ENCODE peak calls at places on chromosomes 16 and 17, in nine cellular contexts. X is transverse colon, B is A549, W is HCT116, K is stomach, H is breast epithelium, D is uterus, L is GM12892, Q is IMR-90. C is an unnamed sample.

GRCh38 chr17:18974407-18975149 is 22.6 kb downstream of the SLC5A10 start:
- DNase-seq in X (no peak), B (no peak), W (no peak), K (no peak), H (no peak), D (no peak), L (no peak), Q (peak), C (no peak)

GRCh38 chr17:44097110-44097810 is 26.2 kb downstream of the HDAC5 start:
- DNase-seq in X (no peak), B (no peak), W (no peak), K (peak), H (no peak), D (no peak), L (no peak), Q (peak), C (peak)

GRCh38 chr16:23597003-23597756 is 1.1 kb upstream of the NDUFAB1 start:
- DNase-seq in X (peak), B (peak), W (peak), K (no peak), H (no peak), D (no peak), L (no peak), Q (no peak), C (peak)

GRCh38 chr16:67311607-67312449 is 14.7 kb downstream of the KCTD19 start:
- DNase-seq in X (no peak), B (peak), W (peak), K (no peak), H (no peak), D (peak), L (no peak), Q (peak), C (peak)

GRCh38 chr16:12094537-12095265 is 118.2 kb downstream of the SNX29 start:
- DNase-seq in X (no peak), B (no peak), W (no peak), K (no peak), H (no peak), D (no peak), L (no peak), Q (no peak), C (no peak)

GRCh38 chr17:80453980-80454556 is 22.3 kb downstream of the NPTX1 start:
- DNase-seq in X (no peak), B (peak), W (no peak), K (no peak), H (no peak), D (no peak), L (peak), Q (no peak), C (no peak)

GRCh38 chr17:3557768-3558583 is at the start of gene TRPV3:
- DNase-seq in X (peak), B (no peak), W (peak), K (peak), H (no peak), D (no peak), L (peak), Q (no peak), C (no peak)

GRCh38 chr16:3029499-3030127 is 5.8 kb downstream of the THOC6 start:
- DNase-seq in X (no peak), B (no peak), W (no peak), K (no peak), H (no peak), D (no peak), L (no peak), Q (peak), C (peak)

GRCh38 chr16:84465154-84465553 is 39.3 kb downstream of the MEAK7 start:
- DNase-seq in X (no peak), B (no peak), W (no peak), K (peak), H (peak), D (peak), L (no peak), Q (no peak), C (no peak)

GRCh38 chr16:715448-716249 is 731 bp downstream of the METRN start:
- DNase-seq in X (no peak), B (no peak), W (no peak), K (no peak), H (no peak), D (no peak), L (no peak), Q (no peak), C (no peak)

GRCh38 chr17:65659512-65659911 is 98.1 kb upstream of the AXIN2 start:
- DNase-seq in X (no peak), B (no peak), W (no peak), K (no peak), H (no peak), D (no peak), L (no peak), Q (no peak), C (no peak)
- TF ChIP-seq POLR2A in X (no peak), B (no peak), W (no peak), K (no peak), H (no peak), D (no peak), L (no peak), Q (no peak), C (no peak)

GRCh38 chr16:48013476-48013875 is 142.3 kb downstream of the ABCC12 start:
- DNase-seq in X (no peak), B (no peak), W (no peak), K (no peak), H (no peak), D (no peak), L (no peak), Q (no peak), C (no peak)

GRCh38 chr16:48008011-48008410 is 147.8 kb downstream of the ABCC12 start:
- DNase-seq in X (no peak), B (no peak), W (no peak), K (no peak), H (no peak), D (no peak), L (no peak), Q (no peak), C (no peak)

GRCh38 chr16:48014349-48015135 is 141.3 kb downstream of the ABCC12 start:
- DNase-seq in X (no peak), B (peak), W (peak), K (no peak), H (no peak), D (no peak), L (no peak), Q (peak), C (no peak)

GRCh38 chr16:48011888-48012658 is 143.7 kb downstream of the ABCC12 start:
- DNase-seq in X (no peak), B (no peak), W (no peak), K (no peak), H (no peak), D (no peak), L (no peak), Q (no peak), C (no peak)

GRCh38 chr16:48011466-48011865 is 144.3 kb downstream of the ABCC12 start:
- DNase-seq in X (no peak), B (no peak), W (no peak), K (no peak), H (no peak), D (no peak), L (no peak), Q (no peak), C (no peak)
- TF ChIP-seq POLR2A in X (no peak), B (no peak), W (no peak), K (no peak), H (no peak), D (no peak), L (no peak), Q (no peak), C (no peak)

GRCh38 chr17:5078106-5079028 is at the start of gene ZFP3:
- DNase-seq in X (peak), B (peak), W (no peak), K (peak), H (peak), D (peak), L (peak), Q (peak), C (peak)
- TF ChIP-seq POLR2A in X (peak), B (peak), W (no peak), K (no peak), H (no peak), D (no peak), L (peak), Q (no peak), C (no peak)

DNA sequence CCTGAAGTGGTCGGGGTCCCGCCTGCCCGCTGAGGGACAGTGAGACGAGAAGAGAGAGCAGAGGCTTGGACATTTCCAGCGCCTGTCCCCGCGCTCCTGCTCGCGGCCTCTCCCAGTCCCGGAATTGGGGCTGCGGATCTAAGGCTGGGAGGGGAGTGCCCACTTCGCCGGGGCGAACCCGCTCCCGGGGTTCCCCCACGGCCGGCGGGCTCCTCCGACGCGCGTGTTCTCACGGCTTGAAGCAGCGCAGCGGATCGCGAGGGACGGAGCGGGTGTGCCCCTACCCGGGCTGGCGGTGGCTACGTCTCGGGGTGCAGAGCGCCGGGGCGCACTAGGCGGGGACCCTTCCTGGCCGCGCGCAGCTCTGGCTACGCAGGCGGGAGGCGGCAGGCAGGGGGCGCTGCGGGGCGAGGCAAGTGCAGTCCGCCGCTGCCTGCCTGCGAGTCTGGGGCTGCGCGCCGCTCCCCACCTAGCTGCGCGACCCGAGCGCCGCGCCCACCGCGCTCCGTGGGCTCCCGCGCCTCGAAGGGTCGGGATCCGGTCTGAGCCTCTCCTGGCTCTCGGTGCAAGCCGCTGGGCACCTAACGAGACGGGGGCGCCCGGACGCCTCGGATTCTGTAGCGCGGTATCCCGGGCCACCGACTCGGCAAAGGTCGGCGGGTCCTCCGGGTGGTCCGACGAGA is 1.2 kb downstream of the NGFR start:
- DNase-seq in X (peak), B (peak), W (no peak), K (peak), H (peak), D (peak), L (peak), Q (peak), C (peak)
- TF ChIP-seq POLR2A in X (no peak), B (no peak), W (no peak), K (no peak), H (no peak), D (no peak), L (no peak), Q (no peak), C (no peak)

C was measured in heart left ventricle.